ENCODE peak calls at places on chromosomes 6 and 20, in ten cellular contexts. D is tibial artery; F is ovary; P is HCT116; N is H9; W is hepatocyte; L is left ventricle myocardium inferior; R is body of pancreas; C is dorsolateral prefrontal cortex; H is CD4-positive, alpha-beta T cell. S is an unnamed sample.

GRCh38 chr6:70398783-70399730 is 14.3 kb upstream of the FAM135A start:
- DNase-seq in F (no peak), L (no peak), D (no peak), P (peak; percentile 97), R (peak; percentile 79), N (no peak), W (peak; percentile 84), H (no peak), C (no peak), S (peak; percentile 62)

GRCh38 chr20:14879020-14879697 is 541.7 kb upstream of the FLRT3 start:
- DNase-seq in F (no peak), L (no peak), W (peak; percentile 13), H (no peak), C (no peak), R (no peak), D (no peak), P (peak; percentile 77), N (no peak), S (peak; percentile 10)

GRCh38 chr6:166502453-166502852 is 84.0 kb downstream of the RAMACL start:
- DNase-seq in R (no peak), C (no peak), N (no peak), H (no peak), D (no peak), W (no peak), F (peak; percentile 66), L (peak; percentile 48), P (no peak), S (no peak)

GRCh38 chr6:11318835-11319813 is 86.7 kb upstream of the NEDD9 start:
- DNase-seq in N (no peak), H (no peak), C (no peak), F (no peak), W (no peak), P (no peak), D (no peak), R (no peak), L (no peak), S (no peak)

GRCh38 chr6:94956910-94957309 is 620.4 kb upstream of the MANEA start:
- DNase-seq in L (no peak), N (no peak), C (no peak), D (no peak), F (no peak), P (no peak), H (no peak), R (no peak), W (no peak), S (no peak)

GRCh38 chr6:80357674-80358073 is 251.2 kb downstream of the BCKDHB start:
- DNase-seq in H (no peak), L (peak; percentile 13), P (no peak), C (no peak), R (no peak), W (no peak), N (no peak), F (no peak), D (no peak), S (no peak)

GRCh38 chr6:163333038-163333437 is 81.5 kb upstream of the QKI start:
- DNase-seq in L (no peak), C (no peak), R (no peak), D (no peak), P (no peak), N (no peak), F (no peak), W (no peak), H (no peak), S (peak; percentile 31)

GRCh38 chr20:62448788-62449187 is 21.4 kb upstream of the RBBP8NL start:
- DNase-seq in F (no peak), W (no peak), P (no peak), C (no peak), N (no peak), H (no peak), D (no peak), L (no peak), R (no peak), S (no peak)

GRCh38 chr20:56934888-56935287 is 305.8 kb downstream of the TFAP2C start:
- DNase-seq in D (no peak), P (no peak), L (no peak), F (no peak), N (no peak), W (no peak), R (no peak), H (no peak), C (no peak), S (no peak)

GRCh38 chr20:22404609-22405170 is 179.7 kb downstream of the FOXA2 start:
- DNase-seq in D (no peak), R (no peak), F (no peak), C (no peak), N (no peak), P (no peak), L (no peak), H (no peak), W (no peak), S (no peak)

GRCh38 chr20:34705383-34706021 is 1.4 kb downstream of the TP53INP2 start:
- DNase-seq in C (no peak), W (peak; percentile 70), P (no peak), L (peak; percentile 41), R (peak; percentile 38), H (no peak), D (no peak), N (peak; percentile 39), F (no peak), S (no peak)

DNA sequence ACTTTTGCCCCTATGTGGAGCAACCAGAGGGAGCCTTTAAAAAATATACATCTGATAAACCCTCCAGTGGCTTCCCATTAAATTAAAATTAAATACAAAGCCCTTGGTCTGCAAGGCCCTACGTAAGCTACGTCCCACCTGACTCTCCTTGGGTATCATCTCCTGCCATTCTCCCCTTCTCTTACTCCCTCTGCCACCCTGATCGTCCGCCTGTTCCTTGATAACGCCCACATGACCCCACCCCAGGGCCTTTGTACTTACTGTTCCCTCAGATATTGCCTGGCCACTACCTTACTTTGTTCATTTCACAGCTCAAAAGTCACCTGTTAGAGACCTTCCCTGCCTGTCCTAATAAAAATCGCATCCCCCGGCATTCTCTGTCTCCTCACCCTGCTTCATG is 5.4 kb upstream of the NFATC2 start:
- DNase-seq in N (no peak), L (no peak), P (no peak), R (no peak), W (no peak), C (no peak), H (no peak), D (no peak), F (no peak), S (no peak)
- H3K27ac ChIP-seq in N (no peak overlapping the region), L (no peak overlapping the region), P (no peak overlapping the region), R (no peak overlapping the region), W (no peak overlapping the region), C (no peak overlapping the region), H (no peak overlapping the region), D (no peak overlapping the region), F (no peak overlapping the region), S (no peak overlapping the region)

GRCh38 chr6:47187108-47187507 is 122.6 kb downstream of the TNFRSF21 start:
- DNase-seq in N (no peak), L (no peak), W (no peak), R (no peak), C (no peak), H (no peak), D (no peak), P (no peak), F (no peak), S (no peak)

GRCh38 chr6:47182291-47182957 is 127.3 kb downstream of the TNFRSF21 start:
- DNase-seq in L (no peak), C (no peak), R (no peak), D (no peak), H (no peak), W (no peak), N (no peak), F (no peak), P (no peak), S (no peak)

GRCh38 chr6:47188588-47189021 is 121.1 kb downstream of the TNFRSF21 start:
- DNase-seq in P (peak; percentile 80), R (peak; percentile 29), W (peak; percentile 87), D (no peak), F (no peak), C (no peak), L (no peak), N (no peak), H (no peak), S (peak; percentile 33)

DNA sequence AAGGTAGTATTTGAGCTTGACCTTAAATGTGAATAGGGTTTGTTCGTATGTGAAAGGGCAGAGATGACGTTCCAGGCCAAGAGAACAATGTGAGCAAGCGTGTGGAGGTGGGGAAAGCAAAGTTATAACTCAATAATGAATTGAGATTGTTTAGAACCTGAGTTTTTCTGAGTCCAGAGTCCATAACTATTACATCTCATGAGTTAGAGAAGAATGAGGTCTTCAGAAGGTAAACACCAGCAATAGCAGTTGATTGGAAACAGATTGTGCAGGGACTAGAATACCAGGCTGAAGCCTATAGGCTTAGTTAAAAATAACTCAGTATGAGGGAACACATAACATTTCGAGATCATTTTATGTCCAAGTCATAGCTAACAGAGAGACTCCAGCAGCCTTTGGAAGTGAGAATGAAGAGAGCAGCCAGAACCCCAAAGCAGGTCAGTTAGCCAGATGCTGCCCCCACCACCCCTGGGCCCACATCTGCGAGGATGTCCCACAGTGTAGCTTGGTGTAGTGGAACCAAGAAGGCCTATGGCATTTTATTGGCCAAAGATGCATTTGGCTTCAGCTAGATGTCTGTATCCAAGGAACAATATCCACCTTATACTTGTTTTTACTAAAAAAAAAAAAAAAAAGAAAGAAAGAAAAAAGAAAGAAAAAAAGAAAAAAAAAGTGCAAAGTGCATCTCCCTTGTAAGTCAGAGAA is 121.7 kb downstream of the TNFRSF21 start:
- DNase-seq in H (no peak), F (no peak), N (no peak), C (no peak), R (no peak), P (no peak), D (no peak), W (peak; percentile 44), L (no peak), S (no peak)
- H3K27ac ChIP-seq in H (no peak overlapping the region), F (no peak overlapping the region), N (no peak overlapping the region), C (no peak overlapping the region), R (peak overlapping the region; percentile 32), P (peak overlapping the region; percentile 24), D (no peak overlapping the region), W (peak overlapping the region; percentile 96), L (no peak overlapping the region), S (no peak overlapping the region)

DNA sequence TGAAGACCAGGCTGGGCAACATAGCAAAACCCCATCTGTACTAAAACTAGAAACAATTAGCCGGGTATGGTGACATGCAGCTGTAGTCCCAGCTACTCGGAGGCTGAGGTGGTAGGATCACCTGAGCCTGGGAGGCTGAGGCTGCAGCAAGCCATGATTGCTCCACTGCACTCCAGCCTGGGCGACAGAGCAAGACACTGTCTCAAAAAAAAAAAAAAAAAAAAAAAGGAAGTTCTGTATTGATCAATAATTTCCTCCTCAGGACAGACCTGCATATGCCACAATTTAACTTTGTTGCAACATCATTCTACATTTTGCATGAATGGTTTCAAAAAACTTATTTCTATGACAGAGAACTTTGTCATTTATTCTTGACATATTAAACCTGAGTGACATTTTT is 5.4 kb downstream of the DNAJC5 start:
- DNase-seq in R (no peak), N (no peak), H (no peak), F (no peak), D (no peak), W (no peak), P (no peak), L (no peak), C (no peak), S (no peak)
- H3K27ac ChIP-seq in R (no peak overlapping the region), N (no peak overlapping the region), H (no peak overlapping the region), F (no peak overlapping the region), D (no peak overlapping the region), W (no peak overlapping the region), P (no peak overlapping the region), L (peak overlapping the region; percentile 40), C (no peak overlapping the region), S (no peak overlapping the region)

DNA sequence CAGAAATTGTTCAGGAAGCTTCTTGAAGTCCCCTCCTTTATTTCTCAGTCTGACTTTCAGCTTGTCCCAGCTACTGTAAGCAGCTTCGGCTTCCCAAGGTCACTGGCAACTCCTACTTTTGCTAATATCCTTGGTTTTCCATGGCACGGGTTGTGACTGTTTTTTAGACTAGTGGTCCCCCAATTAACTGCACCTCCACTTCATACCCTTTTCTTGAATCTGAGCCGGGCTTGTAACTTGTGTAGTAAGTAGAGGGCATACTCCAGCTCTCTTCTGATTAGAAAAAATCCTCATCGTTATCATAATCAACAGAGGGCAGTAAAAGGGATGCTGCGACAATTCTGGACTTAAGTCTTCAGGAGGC is 162.3 kb upstream of the TNFAIP3 start:
- DNase-seq in D (no peak), C (no peak), N (no peak), F (no peak), P (no peak), W (no peak), H (no peak), R (no peak), L (no peak), S (no peak)
- H3K27ac ChIP-seq in D (no peak overlapping the region), C (no peak overlapping the region), N (no peak overlapping the region), F (peak overlapping the region; percentile 36), P (no peak overlapping the region), W (peak overlapping the region; percentile 5), H (no peak overlapping the region), R (no peak overlapping the region), L (peak overlapping the region; percentile 32), S (no peak overlapping the region)

S was measured in SJSA1.